ENCODE peak calls at places on chromosomes 11 and 22, in ten cellular contexts. A is cardiac muscle cell; E is HFF-Myc; U is CD8-positive, alpha-beta memory T cell; D is psoas muscle; N is lower lobe of right lung; Q is foreskin fibroblast; C is mammary epithelial cell; M is BE2C; Z is effector memory CD4-positive, alpha-beta T cell. K is an unnamed sample.

GRCh38 chr11:59053387-59053786 is 32.7 kb upstream of the GLYATL1B start:
- DNase-seq in A (peak), M (peak), E (no peak), Q (peak), C (peak), U (peak), Z (peak), D (peak), N (peak), K (peak)

GRCh38 chr22:49979587-49980264 is 19.2 kb downstream of the PIM3 start:
- DNase-seq in D (peak), A (peak), N (peak), E (no peak), C (no peak), Z (no peak), M (peak), Q (peak), U (no peak), K (no peak)

GRCh38 chr11:11407065-11407737 is 54.2 kb upstream of the CSNK2A3 start:
- DNase-seq in E (no peak), U (no peak), M (peak), Q (no peak), D (peak), A (no peak), N (no peak), Z (no peak), C (no peak), K (no peak)

GRCh38 chr11:16179668-16180067 is 176.7 kb downstream of the SOX6 start:
- DNase-seq in D (no peak), U (no peak), Z (no peak), E (no peak), Q (no peak), C (no peak), A (no peak), N (no peak), M (no peak), K (no peak)

GRCh38 chr22:46763051-46763705 is 728 bp downstream of the TBC1D22A start:
- DNase-seq in M (no peak), D (peak), U (peak), Q (no peak), Z (peak), N (peak), C (no peak), E (no peak), A (peak), K (no peak)

GRCh38 chr11:6737872-6738466 is 33.8 kb downstream of the OR2AG2 start:
- DNase-seq in M (peak), Z (peak), Q (peak), D (no peak), U (peak), E (peak), C (peak), A (peak), N (no peak), K (no peak)

GRCh38 chr11:96134622-96135021 is 208.4 kb downstream of the MAML2 start:
- DNase-seq in A (peak), E (no peak), N (no peak), C (peak), Q (no peak), M (no peak), Z (no peak), U (peak), D (no peak), K (no peak)

GRCh38 chr22:48259991-48260670 is 1497.7 kb downstream of the TBC1D22A start:
- DNase-seq in Z (no peak), M (no peak), D (no peak), A (no peak), Q (no peak), E (no peak), C (no peak), N (no peak), U (no peak), K (no peak)

GRCh38 chr22:19955241-19956128 is 13.9 kb upstream of the TXNRD2 start:
- DNase-seq in M (no peak), A (no peak), E (no peak), U (no peak), Z (no peak), D (peak), N (peak), C (no peak), Q (no peak), K (no peak)

GRCh38 chr11:129247129-129247528 is 55.0 kb upstream of the ARHGAP32 start:
- DNase-seq in Q (peak), U (peak), A (no peak), C (peak), E (no peak), N (no peak), D (no peak), M (no peak), Z (no peak), K (no peak)

GRCh38 chr22:46697811-46698515 is 40.1 kb downstream of the CERK start:
- DNase-seq in C (no peak), Z (no peak), E (no peak), N (no peak), U (no peak), D (no peak), A (no peak), Q (no peak), M (no peak), K (no peak)

GRCh38 chr11:1502971-1503707 is 16.6 kb upstream of the MOB2 start:
- DNase-seq in Q (no peak), N (peak), Z (no peak), U (no peak), C (no peak), E (no peak), A (no peak), M (no peak), D (peak), K (no peak)

GRCh38 chr11:64888761-64889511 is 10.5 kb upstream of the EHD1 start:
- DNase-seq in Q (no peak), N (no peak), U (no peak), Z (no peak), M (no peak), E (no peak), A (no peak), C (no peak), D (no peak), K (no peak)

GRCh38 chr11:15883349-15883961 is 472.9 kb downstream of the SOX6 start:
- DNase-seq in M (no peak), U (no peak), Q (no peak), D (no peak), N (no peak), E (no peak), A (peak), C (no peak), Z (no peak), K (no peak)

GRCh38 chr11:75383246-75383645 is 16.1 kb upstream of the RPS3 start:
- DNase-seq in N (peak), Q (no peak), E (no peak), D (no peak), A (no peak), U (peak), C (no peak), M (no peak), Z (no peak), K (no peak)

GRCh38 chr11:102427068-102427467 is 25.5 kb downstream of the TMEM123 start:
- DNase-seq in M (no peak), N (no peak), E (no peak), Z (no peak), Q (no peak), A (no peak), U (no peak), D (no peak), C (no peak), K (no peak)

GRCh38 chr11:92141159-92141558 is 83.5 kb upstream of the FAT3 start:
- DNase-seq in A (no peak), D (no peak), C (no peak), Z (no peak), M (peak), N (no peak), Q (no peak), E (no peak), U (no peak), K (no peak)

GRCh38 chr22:31210830-31211503 is 1.1 kb upstream of the LIMK2 start:
- DNase-seq in A (peak), Z (no peak), C (no peak), M (no peak), U (peak), N (no peak), Q (no peak), E (no peak), D (no peak), K (no peak)

GRCh38 chr11:119696378-119697157 is 32.4 kb downstream of the NECTIN1 start:
- DNase-seq in A (no peak), D (no peak), Z (no peak), M (no peak), C (peak), Q (no peak), E (no peak), N (no peak), U (no peak), K (no peak)

GRCh38 chr11:440065-441042 is 1.5 kb downstream of the ANO9 start:
- DNase-seq in M (no peak), Z (no peak), Q (no peak), A (peak), D (peak), C (no peak), U (no peak), N (peak), E (no peak), K (no peak)

GRCh38 chr11:77823775-77824174 is 2.8 kb downstream of the AAMDC start:
- DNase-seq in Q (peak), U (no peak), A (peak), Z (no peak), M (no peak), C (no peak), D (no peak), E (no peak), N (no peak), K (no peak)

GRCh38 chr22:31871475-31871874 is 72.9 kb upstream of the YWHAH start:
- DNase-seq in A (no peak), N (no peak), Z (no peak), U (no peak), Q (no peak), C (no peak), M (no peak), D (no peak), E (no peak), K (no peak)

GRCh38 chr11:124276081-124276480 is 19.9 kb downstream of the OR8G5 start:
- DNase-seq in E (no peak), Q (peak), M (no peak), Z (no peak), A (peak), D (no peak), C (peak), N (no peak), U (no peak), K (peak)

DNA sequence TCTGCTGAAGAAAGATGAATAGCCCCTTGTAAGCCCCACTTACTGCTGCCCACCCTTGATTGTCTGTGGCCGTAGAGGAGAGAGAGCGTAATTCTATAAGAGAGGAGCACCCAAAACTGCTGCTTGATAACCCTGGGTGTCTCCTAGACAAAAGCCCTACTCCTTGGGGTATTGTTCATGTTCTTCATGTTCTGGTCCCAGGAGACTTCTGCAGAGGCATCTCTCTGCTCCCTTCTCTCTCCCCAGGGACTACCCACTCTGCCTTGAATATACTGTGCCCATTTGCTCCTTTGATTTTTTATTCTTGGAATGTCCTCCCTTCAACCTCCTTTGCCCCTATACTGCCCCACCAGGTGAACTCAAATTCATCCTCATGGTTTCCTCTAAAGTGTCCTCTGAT is 417.8 kb upstream of the CADM1 start:
- DNase-seq in Q (no peak), A (no peak), Z (no peak), C (no peak), M (no peak), N (no peak), U (no peak), D (no peak), E (no peak), K (no peak)
- H3K4me3 ChIP-seq in Q (no peak), A (no peak), Z (no peak), C (no peak), M (no peak), N (no peak), U (no peak), D (no peak), E (no peak), K (no peak)

GRCh38 chr11:68040121-68040956 is 1.5 kb downstream of the TCIRG1 start:
- DNase-seq in E (peak), Z (no peak), M (peak), N (peak), Q (peak), U (peak), A (peak), D (peak), C (no peak), K (peak)
- H3K4me3 ChIP-seq in E (peak), Z (peak), M (peak), N (peak), Q (peak), U (peak), A (no peak), D (peak), C (no peak), K (peak)

DNA sequence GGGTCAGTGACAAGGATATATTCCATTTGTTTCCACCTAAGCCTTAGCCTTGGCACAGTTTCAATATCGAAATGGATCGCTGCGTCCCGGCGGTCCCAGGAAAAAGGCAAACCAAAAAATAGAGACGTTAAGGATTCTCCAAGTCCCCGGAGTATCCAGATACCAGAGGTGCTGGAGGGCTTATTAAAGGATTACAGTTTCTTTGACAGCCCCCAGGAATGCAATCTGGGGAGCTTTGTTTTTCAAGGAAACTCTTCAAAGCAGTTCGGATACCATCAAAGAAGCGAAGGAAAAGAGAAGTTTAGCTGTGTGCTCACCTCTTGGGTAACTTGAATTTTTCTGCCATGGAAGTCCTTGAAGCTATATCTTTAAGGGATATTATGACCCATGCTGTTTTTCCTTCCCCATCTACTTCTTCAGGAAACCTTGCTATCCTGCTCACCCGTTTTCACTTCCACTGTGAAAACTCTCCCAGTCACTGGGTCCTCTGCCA is 600 bp upstream of the GPR83 start:
- DNase-seq in D (no peak), Z (no peak), M (no peak), A (no peak), E (no peak), N (no peak), Q (no peak), U (no peak), C (no peak), K (no peak)
- H3K4me3 ChIP-seq in D (peak), Z (no peak), M (peak), A (peak), E (peak), N (no peak), Q (peak), U (no peak), C (no peak), K (peak)

DNA sequence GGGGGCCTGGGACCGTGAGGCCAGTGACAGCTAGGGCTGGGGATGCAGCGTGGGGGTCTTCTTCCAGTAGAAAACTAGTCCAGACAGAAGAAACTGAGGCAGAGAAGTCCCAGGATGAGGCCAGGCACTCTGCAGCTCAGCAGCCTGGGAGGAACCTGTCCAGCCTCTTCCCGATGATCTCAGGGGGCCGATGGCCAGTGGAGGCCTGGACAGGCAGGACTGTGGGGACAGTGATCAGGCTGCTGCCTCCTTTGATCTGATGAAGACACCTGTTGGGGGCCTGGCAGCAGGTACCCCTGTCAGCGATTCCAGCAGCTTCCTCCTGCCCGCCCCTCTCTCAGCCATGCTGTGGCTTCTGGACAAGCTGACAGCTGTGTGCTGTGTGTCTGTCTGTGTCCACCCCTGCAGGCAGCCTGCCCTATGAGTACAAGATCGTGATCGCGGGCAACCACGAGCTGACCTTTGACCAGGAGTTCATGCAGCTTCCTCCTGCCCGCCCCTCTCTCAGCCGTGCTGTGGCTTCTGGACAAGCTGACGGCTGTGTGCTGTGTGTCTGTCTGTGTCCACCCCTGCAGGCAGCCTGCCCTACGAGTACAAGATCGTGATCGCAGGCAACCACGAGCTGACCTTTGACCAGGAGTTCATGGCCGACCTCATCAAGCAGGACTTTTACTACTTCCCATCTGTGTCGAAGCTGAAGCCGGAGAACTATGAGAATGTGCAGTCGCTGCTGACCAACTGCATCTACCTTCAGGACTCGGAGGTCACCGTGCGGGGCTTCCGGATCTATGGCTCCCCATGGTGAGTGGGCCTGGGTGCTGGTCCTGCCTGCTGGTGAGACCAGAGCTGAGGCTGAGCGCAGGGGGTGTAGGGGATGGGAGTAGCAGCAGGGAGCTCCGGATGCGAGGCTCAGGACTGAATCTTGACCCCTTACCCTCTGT is 62.6 kb downstream of the MPPED1 start:
- DNase-seq in E (no peak), D (no peak), Q (no peak), N (no peak), A (no peak), Z (no peak), C (no peak), M (no peak), U (no peak), K (no peak)
- H3K4me3 ChIP-seq in E (no peak), D (no peak), Q (no peak), N (no peak), A (no peak), Z (no peak), C (no peak), M (no peak), U (no peak), K (no peak)

GRCh38 chr11:83061883-83062282 is 9.8 kb downstream of the RAB30 start:
- DNase-seq in Q (no peak), D (no peak), U (no peak), M (no peak), C (no peak), A (no peak), Z (no peak), E (no peak), N (no peak), K (no peak)

GRCh38 chr11:83068573-83068972 is 3.1 kb downstream of the RAB30 start:
- DNase-seq in Q (no peak), U (no peak), C (no peak), N (no peak), Z (no peak), D (no peak), M (no peak), E (no peak), A (no peak), K (no peak)

GRCh38 chr11:83064011-83064410 is 7.7 kb downstream of the RAB30 start:
- DNase-seq in Q (no peak), N (no peak), C (no peak), M (no peak), E (no peak), U (no peak), D (no peak), A (no peak), Z (no peak), K (no peak)

GRCh38 chr11:83060965-83061364 is 10.7 kb downstream of the RAB30 start:
- DNase-seq in U (no peak), A (no peak), N (no peak), Z (no peak), E (no peak), Q (no peak), D (no peak), C (no peak), M (no peak), K (no peak)

GRCh38 chr11:83063073-83063754 is 8.5 kb downstream of the RAB30 start:
- DNase-seq in A (peak), Z (no peak), U (peak), Q (no peak), N (no peak), D (no peak), E (no peak), C (no peak), M (no peak), K (no peak)
- H3K4me3 ChIP-seq in A (no peak), Z (peak), U (peak), Q (no peak), N (peak), D (peak), E (no peak), C (no peak), M (no peak), K (no peak)

GRCh38 chr22:38068641-38069371 is 11.6 kb downstream of the PICK1 start:
- DNase-seq in Z (no peak), E (no peak), U (no peak), A (no peak), C (no peak), M (no peak), D (peak), Q (no peak), N (no peak), K (no peak)
- H3K4me3 ChIP-seq in Z (no peak), E (no peak), U (no peak), A (no peak), C (no peak), M (no peak), D (peak), Q (no peak), N (no peak), K (no peak)

GRCh38 chr11:108895579-108896480 is 231.0 kb downstream of the DDX10 start:
- DNase-seq in Q (peak), N (no peak), Z (no peak), D (no peak), E (peak), U (no peak), C (peak), M (no peak), A (peak), K (no peak)
- H3K4me3 ChIP-seq in Q (no peak), N (no peak), Z (no peak), D (no peak), E (no peak), U (no peak), C (no peak), M (no peak), A (no peak), K (no peak)

DNA sequence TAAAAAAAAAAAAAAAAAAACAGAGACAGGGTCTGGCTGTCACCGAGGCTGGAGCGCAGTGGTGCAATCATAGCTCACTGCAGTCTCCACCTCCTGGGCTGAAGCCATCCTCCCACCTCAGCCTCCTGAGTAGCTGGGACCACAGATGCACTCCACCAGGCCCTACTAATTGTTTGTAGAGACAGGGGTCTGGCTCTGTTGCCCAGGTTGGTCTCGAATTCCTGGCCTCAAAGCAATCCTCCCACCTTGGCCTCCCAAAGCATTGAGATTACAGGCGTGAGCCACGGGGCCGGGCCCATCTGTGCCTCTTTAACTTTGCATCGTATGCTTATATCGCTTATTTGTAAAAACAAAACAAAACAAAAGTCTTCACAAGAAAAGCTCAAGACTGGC is 3.1 kb downstream of the CPT1A start:
- DNase-seq in E (no peak), U (no peak), D (peak), M (no peak), A (peak), N (no peak), Z (no peak), Q (no peak), C (no peak), K (no peak)
- H3K4me3 ChIP-seq in E (peak), U (peak), D (peak), M (peak), A (peak), N (peak), Z (peak), Q (peak), C (peak), K (peak)

K was measured in AG04450.